ENCODE peak calls at places on chromosomes 2 and 18, in eight cellular contexts. B, A, X, V, K, R, Q and Z are unnamed samples.
A peak's percentile ranks its signal among the peaks of the same experiment; 100 is the strongest.

GRCh38 chr2:219298759-219299371 is 10.3 kb downstream of the PTPRN start:
- DNase-seq in B (peak; percentile 69), A (peak; percentile 90), X (peak; percentile 87), V (no peak), K (peak; percentile 90), R (peak; percentile 92), Q (peak; percentile 94), Z (peak; percentile 79)

GRCh38 chr2:58535994-58536393 is 294.9 kb upstream of the FANCL start:
- DNase-seq in B (no peak), A (no peak), X (no peak), V (no peak), K (no peak), R (no peak), Q (no peak), Z (no peak)

GRCh38 chr2:231565915-231566594 is 26.6 kb upstream of the TEX44 start:
- DNase-seq in B (no peak), A (no peak), X (no peak), V (no peak), K (no peak), R (no peak), Q (no peak), Z (peak; percentile 99)

GRCh38 chr2:235511187-235511661 is 17.4 kb downstream of the AGAP1 start:
- DNase-seq in B (no peak), A (peak; percentile 74), X (no peak), V (peak; percentile 49), K (no peak), R (no peak), Q (peak; percentile 62), Z (peak; percentile 39)

GRCh38 chr2:26245231-26245732 is 543 bp downstream of the HADHB start:
- DNase-seq in B (peak; percentile 8), A (no peak), X (peak; percentile 23), V (no peak), K (no peak), R (peak; percentile 78), Q (peak; percentile 12), Z (peak; percentile 47)

GRCh38 chr2:219186754-219187456 is 8.8 kb downstream of the RETREG2 start:
- DNase-seq in B (no peak), A (no peak), X (no peak), V (no peak), K (no peak), R (no peak), Q (no peak), Z (no peak)

GRCh38 chr2:173855686-173856085 is 109.5 kb downstream of the SP3 start:
- DNase-seq in B (no peak), A (no peak), X (no peak), V (no peak), K (no peak), R (no peak), Q (no peak), Z (no peak)

GRCh38 chr18:26088482-26088881 is 1.9 kb downstream of the SS18 start:
- DNase-seq in B (no peak), A (no peak), X (no peak), V (no peak), K (no peak), R (peak; percentile 55), Q (peak; percentile 9), Z (no peak)

GRCh38 chr2:217954971-217955740 is 47.6 kb downstream of the TNS1 start:
- DNase-seq in B (no peak), A (no peak), X (no peak), V (no peak), K (no peak), R (no peak), Q (no peak), Z (peak; percentile 25)

GRCh38 chr18:64103979-64104378 is 44.9 kb downstream of the LINC00305 start:
- DNase-seq in B (no peak), A (no peak), X (no peak), V (no peak), K (no peak), R (no peak), Q (no peak), Z (peak; percentile 42)

GRCh38 chr18:63102941-63103744 is 216.4 kb downstream of the BCL2 start:
- DNase-seq in B (no peak), A (no peak), X (no peak), V (no peak), K (no peak), R (peak; percentile 30), Q (no peak), Z (no peak)

GRCh38 chr2:109562421-109562820 is 51.3 kb downstream of the SEPTIN10 start:
- DNase-seq in B (no peak), A (no peak), X (no peak), V (no peak), K (no peak), R (no peak), Q (no peak), Z (no peak)

GRCh38 chr18:79200546-79201268 is 131.5 kb downstream of the ATP9B start:
- DNase-seq in B (no peak), A (no peak), X (no peak), V (no peak), K (no peak), R (peak; percentile 2), Q (peak; percentile 13), Z (peak; percentile 37)